ENCODE peak calls at places on chromosomes 12 and 14, in six cellular contexts. N is neural progenitor cell, V is adrenal gland, M is lower lobe of right lung, F is cardiac muscle cell, U is thoracic aorta. G is an unnamed sample. For H3K9me3, the result is how much of the 10 kb centered on the place peaks cover.

GRCh38 chr14:99522934-99523660 is 41.9 kb downstream of the CCNK start:
- DNase-seq in U (no peak), M (peak), V (peak), F (peak), N (peak), G (no peak)

GRCh38 chr14:49687942-49688700 is at the start of gene POLE2:
- DNase-seq in M (peak), N (peak), V (peak), F (peak), U (peak), G (no peak)

GRCh38 chr12:128817115-128818015 is 6.4 kb downstream of the SLC15A4 start:
- DNase-seq in V (peak), F (peak), U (no peak), N (no peak), M (peak), G (peak)

GRCh38 chr12:121964813-121965643 is 46.6 kb downstream of the CFAP251 start:
- DNase-seq in F (peak), M (no peak), N (no peak), V (peak), U (no peak), G (no peak)

GRCh38 chr14:58638231-58639205 is 756 bp downstream of the DACT1 start:
- DNase-seq in F (peak), M (no peak), V (no peak), N (peak), U (no peak), G (peak)

GRCh38 chr14:58430156-58430555 is 2.6 kb downstream of the KIAA0586 start:
- DNase-seq in V (no peak), U (no peak), M (no peak), F (peak), N (no peak), G (no peak)

GRCh38 chr12:32178341-32179010 is 71.8 kb downstream of the BICD1 start:
- DNase-seq in U (no peak), N (no peak), F (no peak), V (no peak), M (no peak), G (no peak)

GRCh38 chr12:80721326-80721725 is 4.6 kb downstream of the MYF5 start:
- DNase-seq in V (no peak), M (no peak), F (no peak), U (no peak), N (no peak), G (no peak)

GRCh38 chr12:5166976-5167375 is 123.3 kb downstream of the KCNA5 start:
- DNase-seq in F (peak), N (no peak), V (no peak), M (no peak), U (no peak), G (no peak)

GRCh38 chr12:43357141-43357540 is 194.9 kb downstream of the ADAMTS20 start:
- DNase-seq in N (no peak), F (no peak), U (no peak), V (no peak), M (no peak), G (no peak)

GRCh38 chr14:103518416-103519042 is 4.1 kb downstream of the CKB start:
- DNase-seq in F (peak), N (peak), M (peak), U (no peak), V (peak), G (no peak)

GRCh38 chr12:32444895-32445294 is 45.5 kb downstream of the FGD4 start:
- DNase-seq in M (no peak), U (no peak), V (no peak), F (peak), N (peak), G (no peak)

DNA sequence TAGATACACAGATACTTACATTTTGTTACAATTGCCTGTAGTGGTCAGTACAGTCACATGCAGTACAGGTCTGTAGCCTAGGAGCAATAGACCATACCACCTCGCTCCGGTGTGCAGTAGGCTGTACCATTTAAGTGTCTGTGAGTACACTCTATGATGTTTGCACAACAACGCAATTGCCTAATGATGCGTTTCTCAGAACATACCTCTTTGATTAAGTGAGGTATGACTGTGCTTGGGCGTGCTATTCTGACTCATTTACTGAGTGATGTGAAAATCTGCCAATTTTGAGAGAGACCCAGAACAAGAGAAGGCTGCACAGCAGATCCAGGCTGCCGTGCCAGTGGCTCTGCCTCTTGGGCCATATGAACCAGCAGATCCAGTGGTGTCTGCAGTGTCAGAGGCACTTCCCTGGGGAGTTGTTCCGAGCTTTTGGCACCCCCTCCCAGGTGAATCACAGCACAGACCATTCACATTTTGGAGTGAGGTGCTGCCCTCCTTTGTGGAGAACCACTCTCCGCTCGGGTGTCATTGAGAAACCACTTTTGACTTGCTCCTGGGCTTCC is 20.4 kb downstream of the DLK1 start:
- DNase-seq in V (peak), U (no peak), N (no peak), M (peak), F (peak), G (peak)
- TF ChIP-seq CTCF in V (no peak), U (no peak), N (no peak), M (no peak), F (peak), G (no peak)

GRCh38 chr14:60313093-60313492 is 64.1 kb downstream of the PPM1A start:
- DNase-seq in U (no peak), M (no peak), F (peak), V (no peak), N (no peak), G (no peak)
- H3K9me3 ChIP-seq in U (under half), M (under half), F (under half), V (under half), N (under half), G (under half)

DNA sequence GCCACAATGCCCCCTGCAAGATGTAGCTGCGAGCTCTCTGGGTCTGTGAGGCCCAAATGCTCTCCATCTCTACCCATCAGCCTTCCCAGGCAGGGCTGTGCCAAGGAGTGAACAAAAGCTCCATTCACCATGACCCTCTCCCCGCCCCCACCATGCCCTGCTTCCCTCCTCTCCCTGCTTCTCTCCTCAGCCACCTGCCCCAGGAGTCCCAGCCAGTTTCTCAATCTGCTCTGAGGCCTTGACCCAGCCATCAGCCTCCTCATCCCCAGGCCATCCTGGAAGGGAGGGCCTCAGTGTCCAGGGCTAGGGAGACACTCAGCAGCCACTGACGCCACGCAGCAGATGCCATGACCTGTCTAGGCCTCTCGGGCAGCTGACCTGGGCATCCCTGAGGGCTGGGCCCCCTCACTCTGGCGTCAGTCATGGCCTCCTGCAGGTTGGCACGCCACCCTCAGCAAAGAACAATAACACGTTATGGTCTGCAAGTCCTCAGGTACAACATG is 8.5 kb upstream of the KRT5 start:
- DNase-seq in V (no peak), N (no peak), U (no peak), F (no peak), M (no peak), G (no peak)
- H3K27ac ChIP-seq in V (no peak), N (no peak), U (no peak), F (no peak), M (no peak), G (no peak)

DNA sequence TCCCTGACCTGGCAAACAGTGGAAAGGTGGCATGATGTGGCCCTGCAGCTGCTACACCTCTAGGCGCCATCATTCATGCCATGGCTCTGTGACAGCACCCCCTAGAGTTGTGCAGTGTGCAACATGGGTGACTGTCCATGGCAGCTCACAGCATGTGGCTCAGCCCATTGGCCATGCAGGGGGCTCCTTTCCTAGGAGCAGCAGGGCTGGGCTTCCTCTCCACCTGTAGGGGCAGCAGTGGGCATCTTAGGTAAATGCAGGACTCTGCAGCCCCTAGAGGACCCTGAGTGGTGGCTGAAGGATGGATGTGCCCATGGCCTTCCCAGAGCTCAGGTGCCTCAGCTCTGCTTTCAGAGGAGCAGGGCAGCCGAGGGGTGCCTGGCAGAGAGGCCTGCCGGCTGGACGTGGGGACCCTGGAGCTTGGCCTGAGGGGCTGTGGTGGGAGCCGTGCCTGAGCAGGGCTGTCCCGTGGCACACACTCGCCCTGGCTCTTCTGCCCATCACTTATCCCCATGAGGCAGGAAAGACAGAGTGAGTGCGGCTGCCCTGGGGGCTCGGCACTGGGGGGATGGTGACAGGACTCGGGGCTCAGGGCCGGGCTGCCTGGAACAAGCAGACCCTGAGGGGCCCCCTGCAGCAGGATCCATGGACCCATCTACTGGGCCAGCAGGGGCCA is 7.4 kb downstream of the ADSS1 start:
- DNase-seq in U (no peak), V (no peak), N (peak), F (no peak), M (no peak), G (no peak)
- TF ChIP-seq CTCF in U (no peak), V (no peak), N (peak), F (peak), M (peak), G (no peak)

DNA sequence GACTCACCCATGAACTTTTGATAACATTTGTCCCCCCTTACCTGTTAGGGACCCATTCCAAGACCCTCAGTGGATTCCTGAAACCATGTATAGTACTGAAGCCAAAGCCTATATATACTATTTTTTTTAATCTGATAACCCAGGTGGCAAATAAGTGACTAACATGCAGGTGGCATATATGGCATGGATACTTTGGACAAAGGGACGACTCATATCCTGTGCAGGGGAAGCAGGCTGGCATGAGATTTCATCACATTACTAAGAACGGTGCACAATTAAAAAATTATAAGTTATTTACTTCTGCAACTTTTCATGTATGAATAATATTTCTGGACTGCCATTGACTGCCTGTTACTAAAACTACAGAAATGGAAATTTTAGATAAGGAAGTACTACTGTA is 880.1 kb upstream of the FBXO33 start:
- DNase-seq in N (no peak), F (no peak), U (no peak), V (no peak), M (no peak), G (no peak)
- H3K9me3 ChIP-seq in N (under half), F (under half), U (under half), V (under half), M (under half), G (under half)

G was measured in ascending aorta.